ENCODE peak calls at places on chromosomes 5 and 9, in five cellular contexts. One of them, this sample, is unnamed.

GRCh38 chr5:172035039-172035438 is 28.6 kb upstream of the FBXW11 start:
- DNase-seq in K562: no peak
- DNase-seq in GM12878: peak
- DNase-seq in H1: no peak
- DNase-seq in HepG2: no peak
- DNase-seq in this sample: no peak

GRCh38 chr5:112848116-112848811 is 12.8 kb upstream of the SRP19 start:
- DNase-seq in K562: peak
- DNase-seq in GM12878: peak
- DNase-seq in H1: no peak
- DNase-seq in HepG2: peak
- DNase-seq in this sample: peak

GRCh38 chr5:138601444-138601843 is 26.2 kb upstream of the HSPA9 start:
- DNase-seq in K562: no peak
- DNase-seq in GM12878: no peak
- DNase-seq in H1: no peak
- DNase-seq in HepG2: no peak
- DNase-seq in this sample: no peak

GRCh38 chr9:133585481-133586367 is 23.5 kb downstream of the FAM163B start:
- DNase-seq in K562: no peak
- DNase-seq in GM12878: no peak
- DNase-seq in H1: peak
- DNase-seq in HepG2: no peak
- DNase-seq in this sample: no peak

GRCh38 chr9:92717201-92718085 is 47.2 kb downstream of the BICD2 start:
- DNase-seq in K562: no peak
- DNase-seq in GM12878: no peak
- DNase-seq in H1: peak
- DNase-seq in HepG2: no peak
- DNase-seq in this sample: no peak

GRCh38 chr5:178399723-178400115 is 167.1 kb upstream of the PHYKPL start:
- DNase-seq in K562: no peak
- DNase-seq in GM12878: no peak
- DNase-seq in H1: no peak
- DNase-seq in HepG2: no peak
- DNase-seq in this sample: no peak

GRCh38 chr9:81619353-81620008 is 69.9 kb downstream of the TLE1 start:
- DNase-seq in K562: no peak
- DNase-seq in GM12878: no peak
- DNase-seq in H1: no peak
- DNase-seq in HepG2: no peak
- DNase-seq in this sample: no peak

GRCh38 chr5:131795879-131796792 is 681 bp downstream of the FNIP1 start:
- DNase-seq in K562: peak
- DNase-seq in GM12878: no peak
- DNase-seq in H1: peak
- DNase-seq in HepG2: peak
- DNase-seq in this sample: peak

GRCh38 chr9:95088421-95089161 is 228.9 kb downstream of the FANCC start:
- DNase-seq in K562: no peak
- DNase-seq in GM12878: no peak
- DNase-seq in H1: no peak
- DNase-seq in HepG2: no peak
- DNase-seq in this sample: no peak

DNA sequence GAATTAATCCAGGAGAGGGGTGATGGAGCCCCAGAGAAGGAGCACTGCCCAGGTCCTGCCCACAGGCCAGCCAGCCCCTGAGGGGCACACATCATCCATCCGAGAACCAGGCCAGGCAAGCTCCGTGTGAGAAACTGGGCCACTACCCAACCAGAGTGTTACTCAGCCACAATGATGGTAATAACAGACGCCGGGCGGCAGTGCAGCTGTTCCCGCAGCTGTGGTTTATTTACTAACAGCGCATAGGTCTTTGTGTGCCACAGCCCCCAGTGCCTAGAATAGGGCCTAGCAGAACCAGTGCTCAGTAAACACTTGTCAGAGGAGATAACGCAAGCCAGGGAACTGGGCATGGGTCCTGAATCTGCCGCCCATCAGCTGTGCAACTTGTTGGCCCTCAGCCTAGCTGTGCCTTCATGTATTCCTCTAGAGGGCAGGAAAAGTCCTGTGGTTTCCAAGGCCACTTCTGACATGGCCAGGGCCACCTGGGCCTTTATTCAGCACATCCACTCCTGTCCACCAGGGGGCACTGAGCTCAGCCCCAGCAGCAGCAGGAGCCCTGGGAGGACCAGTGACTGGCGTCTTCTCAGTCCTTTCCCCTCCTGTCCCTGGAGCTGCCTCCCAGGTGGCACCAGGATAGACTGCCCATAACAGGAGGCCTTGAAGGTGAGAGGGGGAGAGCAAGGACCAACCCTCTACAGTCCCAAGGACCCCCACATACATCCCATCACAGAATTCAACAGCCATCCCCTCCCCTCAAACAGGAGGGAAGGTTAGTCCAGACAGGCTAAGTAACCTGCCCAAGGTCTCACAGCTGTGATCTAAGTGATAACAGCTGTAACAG is 2.1 kb downstream of the MXD3 start:
- DNase-seq in K562: peak
- DNase-seq in GM12878: no peak
- DNase-seq in H1: peak
- DNase-seq in HepG2: peak
- DNase-seq in this sample: peak
- TF ChIP-seq MAX in K562: peak
- TF ChIP-seq MAX in GM12878: no peak
- TF ChIP-seq MAX in H1: peak
- TF ChIP-seq MAX in HepG2: no peak
- TF ChIP-seq MAX in this sample: no peak

GRCh38 chr5:2538169-2538568 is 213.3 kb downstream of the IRX2 start:
- DNase-seq in K562: no peak
- DNase-seq in GM12878: no peak
- DNase-seq in H1: peak
- DNase-seq in HepG2: no peak
- DNase-seq in this sample: no peak
- TF ChIP-seq KDM1A in K562: no peak
- TF ChIP-seq KDM1A in GM12878: no peak
- TF ChIP-seq KDM1A in H1: no peak
- TF ChIP-seq KDM1A in HepG2: no peak
- TF ChIP-seq KDM1A in this sample: no peak

GRCh38 chr5:2556375-2556966 is 195.0 kb downstream of the IRX2 start:
- DNase-seq in K562: no peak
- DNase-seq in GM12878: no peak
- DNase-seq in H1: no peak
- DNase-seq in HepG2: no peak
- DNase-seq in this sample: no peak
- H3K27ac ChIP-seq in K562: no peak
- H3K27ac ChIP-seq in GM12878: no peak
- H3K27ac ChIP-seq in H1: no peak
- H3K27ac ChIP-seq in HepG2: no peak
- H3K27ac ChIP-seq in this sample: no peak

GRCh38 chr5:65190328-65191053 is 291.2 kb downstream of the ADAMTS6 start:
- DNase-seq in K562: no peak
- DNase-seq in GM12878: peak
- DNase-seq in H1: no peak
- DNase-seq in HepG2: no peak
- DNase-seq in this sample: no peak

GRCh38 chr5:65185468-65185867 is 296.3 kb downstream of the ADAMTS6 start:
- DNase-seq in K562: no peak
- DNase-seq in GM12878: no peak
- DNase-seq in H1: no peak
- DNase-seq in HepG2: no peak
- DNase-seq in this sample: no peak

GRCh38 chr5:65184780-65185179 is 296.9 kb downstream of the ADAMTS6 start:
- DNase-seq in K562: no peak
- DNase-seq in GM12878: no peak
- DNase-seq in H1: no peak
- DNase-seq in HepG2: peak
- DNase-seq in this sample: no peak

GRCh38 chr5:65191554-65192126 is 290.1 kb downstream of the ADAMTS6 start:
- DNase-seq in K562: no peak
- DNase-seq in GM12878: no peak
- DNase-seq in H1: no peak
- DNase-seq in HepG2: no peak
- DNase-seq in this sample: no peak

GRCh38 chr5:65186646-65187227 is 295.0 kb downstream of the ADAMTS6 start:
- DNase-seq in K562: no peak
- DNase-seq in GM12878: no peak
- DNase-seq in H1: no peak
- DNase-seq in HepG2: no peak
- DNase-seq in this sample: no peak
- TF ChIP-seq MAX in K562: no peak
- TF ChIP-seq MAX in GM12878: no peak
- TF ChIP-seq MAX in H1: no peak
- TF ChIP-seq MAX in HepG2: no peak
- TF ChIP-seq MAX in this sample: no peak

This sample was measured in A549.